ENCODE peak calls at places on chromosomes 7 and 10, in four cellular contexts. One of them, this sample, is unnamed.

GRCh38 chr7:107463139-107464078 is 6.4 kb upstream of the GPR22 start:
- DNase-seq in foreskin fibroblast: peak; percentile 56
- DNase-seq in fibroblast of pulmonary artery: peak; percentile 85
- DNase-seq in Peyer's patch: peak; percentile 53
- DNase-seq in this sample: peak; percentile 23

GRCh38 chr7:2894118-2894940 is 50.2 kb upstream of the GNA12 start:
- DNase-seq in foreskin fibroblast: no peak
- DNase-seq in fibroblast of pulmonary artery: no peak
- DNase-seq in Peyer's patch: no peak
- DNase-seq in this sample: no peak

GRCh38 chr10:69285699-69286098 is 7.4 kb downstream of the HK1 start:
- DNase-seq in foreskin fibroblast: no peak
- DNase-seq in fibroblast of pulmonary artery: no peak
- DNase-seq in Peyer's patch: no peak
- DNase-seq in this sample: no peak

GRCh38 chr10:29728541-29729049 is 93.8 kb upstream of the SVIL start:
- DNase-seq in foreskin fibroblast: no peak
- DNase-seq in fibroblast of pulmonary artery: no peak
- DNase-seq in Peyer's patch: no peak
- DNase-seq in this sample: peak; percentile 31

GRCh38 chr7:128361463-128362441 is at the start of gene PRRT4:
- DNase-seq in foreskin fibroblast: no peak
- DNase-seq in fibroblast of pulmonary artery: no peak
- DNase-seq in Peyer's patch: no peak
- DNase-seq in this sample: peak; percentile 75

GRCh38 chr7:1247527-1248041 is 14.9 kb downstream of the UNCX start:
- DNase-seq in foreskin fibroblast: no peak
- DNase-seq in fibroblast of pulmonary artery: no peak
- DNase-seq in Peyer's patch: no peak
- DNase-seq in this sample: peak; percentile 66

GRCh38 chr7:108012499-108013430 is 9.8 kb upstream of the LAMB1 start:
- DNase-seq in foreskin fibroblast: peak; percentile 47
- DNase-seq in fibroblast of pulmonary artery: peak; percentile 72
- DNase-seq in Peyer's patch: no peak
- DNase-seq in this sample: no peak

GRCh38 chr7:70764004-70764691 is 367.8 kb upstream of the GALNT17 start:
- DNase-seq in foreskin fibroblast: no peak
- DNase-seq in fibroblast of pulmonary artery: no peak
- DNase-seq in Peyer's patch: no peak
- DNase-seq in this sample: no peak

GRCh38 chr7:37251222-37251621 is 197.4 kb downstream of the ELMO1 start:
- DNase-seq in foreskin fibroblast: no peak
- DNase-seq in fibroblast of pulmonary artery: no peak
- DNase-seq in Peyer's patch: no peak
- DNase-seq in this sample: no peak